ENCODE peak calls at places on chromosomes 12 and 14, in seven cellular contexts. P is OCI-LY7, B is endothelial cell, N is IMR-90, L is psoas muscle, I is lower lobe of right lung, C is HFF-Myc. X is an unnamed sample.

GRCh38 chr14:36655963-36656768 is 5.5 kb upstream of the PAX9 start:
- DNase-seq in P (peak; percentile 40), B (peak; percentile 75), N (no peak), L (no peak), I (no peak), C (no peak), X (peak; percentile 8)

GRCh38 chr14:75458305-75458704 is 30.5 kb downstream of the JDP2 start:
- DNase-seq in P (no peak), B (no peak), N (no peak), L (no peak), I (no peak), C (no peak), X (no peak)

GRCh38 chr12:53299101-53299453 is 418 bp upstream of the MYG1 start:
- DNase-seq in P (peak; percentile 24), B (no peak), N (peak; percentile 85), L (no peak), I (peak; percentile 62), C (no peak), X (peak; percentile 90)

GRCh38 chr14:104423224-104423681 is 156.3 kb upstream of the C14orf180 start:
- DNase-seq in P (no peak), B (no peak), N (no peak), L (no peak), I (no peak), C (no peak), X (no peak)

GRCh38 chr12:13905795-13906194 is 75.6 kb downstream of the GRIN2B start:
- DNase-seq in P (no peak), B (no peak), N (no peak), L (no peak), I (no peak), C (no peak), X (no peak)

GRCh38 chr14:64761441-64762043 is 57.3 kb downstream of the PLEKHG3 start:
- DNase-seq in P (no peak), B (no peak), N (peak; percentile 49), L (peak; percentile 44), I (peak; percentile 35), C (no peak), X (peak; percentile 20)

GRCh38 chr12:50014342-50014741 is 11.0 kb downstream of the RACGAP1 start:
- DNase-seq in P (no peak), B (no peak), N (no peak), L (no peak), I (no peak), C (no peak), X (no peak)

GRCh38 chr14:44803239-44803905 is 158.4 kb downstream of the KLHL28 start:
- DNase-seq in P (peak; percentile 45), B (no peak), N (peak; percentile 64), L (no peak), I (no peak), C (peak; percentile 22), X (peak; percentile 77)

GRCh38 chr12:13234045-13234641 is 37.6 kb downstream of the EMP1 start:
- DNase-seq in P (peak; percentile 31), B (peak; percentile 67), N (peak; percentile 70), L (no peak), I (no peak), C (peak; percentile 61), X (peak; percentile 81)

GRCh38 chr14:63896278-63896720 is 43.5 kb downstream of the SYNE2 start:
- DNase-seq in P (no peak), B (no peak), N (peak; percentile 71), L (no peak), I (no peak), C (no peak), X (peak; percentile 96)

GRCh38 chr12:67096533-67097318 is 172.4 kb upstream of the CAND1 start:
- DNase-seq in P (no peak), B (no peak), N (no peak), L (no peak), I (no peak), C (no peak), X (peak; percentile 11)

GRCh38 chr14:68655021-68655811 is 137.7 kb downstream of the ZFP36L1 start:
- DNase-seq in P (no peak), B (no peak), N (peak; percentile 56), L (no peak), I (no peak), C (no peak), X (no peak)

GRCh38 chr14:94485944-94486841 is 10.2 kb upstream of the SERPINA9 start:
- DNase-seq in P (peak; percentile 34), B (peak; percentile 84), N (peak; percentile 46), L (peak; percentile 71), I (peak; percentile 66), C (peak; percentile 10), X (peak; percentile 59)

GRCh38 chr12:116928504-116928903 is 17.8 kb downstream of the FBXW8 start:
- DNase-seq in P (no peak), B (no peak), N (no peak), L (no peak), I (no peak), C (no peak), X (no peak)

GRCh38 chr14:103001226-103001625 is 56.1 kb downstream of the CDC42BPB start:
- DNase-seq in P (no peak), B (no peak), N (no peak), L (peak; percentile 58), I (no peak), C (no peak), X (no peak)

GRCh38 chr14:59199205-59199604 is 10.7 kb downstream of the DAAM1 start:
- DNase-seq in P (no peak), B (no peak), N (no peak), L (no peak), I (no peak), C (no peak), X (peak; percentile 62)

GRCh38 chr12:128337456-128338160 is 70.6 kb downstream of the TMEM132C start:
- DNase-seq in P (no peak), B (no peak), N (no peak), L (no peak), I (no peak), C (no peak), X (no peak)

GRCh38 chr12:50615534-50616296 is 110.9 kb downstream of the DIP2B start:
- DNase-seq in P (no peak), B (no peak), N (peak; percentile 37), L (no peak), I (no peak), C (no peak), X (peak; percentile 81)

GRCh38 chr12:86104087-86104486 is 152.1 kb downstream of the MGAT4C start:
- DNase-seq in P (no peak), B (no peak), N (no peak), L (no peak), I (no peak), C (no peak), X (no peak)

GRCh38 chr14:99910337-99911268 is 117.4 kb downstream of the EML1 start:
- DNase-seq in P (no peak), B (no peak), N (peak; percentile 95), L (no peak), I (no peak), C (peak; percentile 56), X (peak; percentile 95)

GRCh38 chr14:54011001-54011400 is 54.4 kb upstream of the BMP4 start:
- DNase-seq in P (no peak), B (no peak), N (peak; percentile 7), L (no peak), I (no peak), C (peak; percentile 11), X (no peak)

GRCh38 chr12:77893918-77894317 is 63.2 kb downstream of the NAV3 start:
- DNase-seq in P (no peak), B (no peak), N (peak; percentile 2), L (no peak), I (no peak), C (peak; percentile 4), X (peak; percentile 61)

DNA sequence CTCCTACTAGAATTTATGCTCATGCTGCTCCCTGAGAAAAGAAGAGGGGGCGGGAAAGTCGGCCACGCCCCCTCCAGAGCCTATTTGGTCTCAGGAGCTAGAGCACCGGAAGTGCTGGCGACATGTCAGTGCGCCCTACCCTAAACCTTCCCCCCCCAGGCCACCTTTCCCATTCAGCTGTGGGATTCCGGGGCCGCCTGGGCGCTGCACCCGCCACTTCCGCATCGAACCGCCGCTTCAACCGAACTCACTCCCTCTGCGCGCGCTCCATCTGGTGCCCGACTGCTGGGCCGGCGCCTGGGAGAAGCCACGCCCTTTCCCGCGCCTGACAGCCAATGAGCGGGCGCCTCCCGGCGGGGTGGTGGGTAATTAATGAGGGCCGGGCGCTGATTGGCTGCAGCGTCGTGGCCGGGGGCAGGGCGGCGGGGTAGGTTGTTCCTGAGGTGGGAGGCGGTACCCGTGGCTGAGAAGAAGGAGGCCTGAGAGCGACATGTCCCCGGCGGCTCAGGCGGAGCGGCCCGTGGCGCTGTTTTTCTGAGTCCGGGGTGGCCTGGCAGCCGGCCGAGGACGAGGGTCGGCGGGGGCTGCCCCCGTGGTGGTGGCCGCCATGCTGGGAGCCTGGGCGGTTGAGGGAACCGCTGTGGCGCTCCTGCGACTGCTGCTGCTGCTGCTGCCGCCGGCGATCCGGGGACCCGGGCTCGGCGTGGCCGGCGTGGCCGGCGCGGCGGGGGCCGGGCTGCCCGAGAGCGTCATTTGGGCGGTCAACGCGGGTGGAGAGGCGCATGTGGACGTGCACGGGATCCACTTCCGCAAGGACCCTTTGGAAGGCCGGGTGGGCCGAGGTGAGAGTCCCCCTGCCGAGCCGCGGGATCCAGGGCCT is at the start of gene MLEC:
- DNase-seq in P (peak; percentile 99), B (peak; percentile 99), N (peak; percentile 93), L (peak; percentile 99), I (peak; percentile 98), C (peak; percentile 93), X (peak; percentile 97)
- TF ChIP-seq CTCF in P (peak; percentile 65), B (peak; percentile 14), N (peak; percentile 18), L (no peak), I (peak; percentile 15), C (no peak), X (no peak)

GRCh38 chr12:7078163-7078562 is 14.1 kb downstream of the C1R start:
- DNase-seq in P (no peak), B (no peak), N (no peak), L (no peak), I (no peak), C (no peak), X (no peak)
- TF ChIP-seq CTCF in P (peak; percentile 66), B (no peak), N (no peak), L (no peak), I (no peak), C (no peak), X (no peak)

DNA sequence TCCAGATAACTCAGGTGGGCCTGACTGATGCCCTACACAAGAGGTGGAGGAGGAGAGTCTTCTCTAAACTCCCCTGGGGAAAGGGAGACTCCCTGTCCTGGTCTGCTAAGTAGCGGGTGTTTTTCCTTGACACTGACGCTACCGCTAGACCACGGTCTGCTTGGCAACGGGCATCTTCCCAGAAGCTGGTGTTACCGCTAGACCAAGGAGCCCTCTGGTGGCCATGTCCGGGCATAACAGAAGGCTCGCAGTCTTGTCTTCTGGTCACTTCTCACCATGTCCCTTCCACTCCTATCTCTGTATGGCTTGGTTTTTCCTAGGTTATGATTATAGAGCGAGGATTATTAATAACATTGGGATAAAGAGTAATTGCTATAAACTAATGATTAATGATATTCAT is 965.5 kb downstream of the TMEM121 start:
- DNase-seq in P (peak; percentile 43), B (no peak), N (no peak), L (no peak), I (no peak), C (no peak), X (peak; percentile 2)
- TF ChIP-seq CTCF in P (peak; percentile 65), B (peak; percentile 17), N (no peak), L (no peak), I (peak; percentile 36), C (peak; percentile 34), X (peak; percentile 34)

DNA sequence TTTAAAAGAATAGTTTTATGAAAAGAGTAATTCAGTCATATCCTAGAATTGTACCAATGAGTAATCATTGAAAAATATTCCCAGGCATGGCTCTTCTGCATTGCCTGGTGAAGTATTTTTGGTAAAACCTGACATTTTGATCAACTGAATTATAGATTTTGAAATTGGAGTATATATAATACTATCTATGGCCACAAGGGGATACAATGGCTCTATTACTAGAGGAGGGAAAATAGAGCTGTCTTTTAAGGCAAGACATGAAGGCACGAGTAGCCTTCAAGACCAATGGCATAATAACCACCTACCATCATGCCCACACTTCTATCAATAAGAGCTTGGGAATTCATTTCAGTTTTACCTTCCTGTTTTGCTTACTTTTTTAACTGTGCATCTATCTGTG is 1241.4 kb upstream of the TMEM132C start:
- DNase-seq in P (no peak), B (no peak), N (no peak), L (no peak), I (no peak), C (no peak), X (peak; percentile 1)
- TF ChIP-seq CTCF in P (peak; percentile 26), B (no peak), N (no peak), L (no peak), I (no peak), C (no peak), X (no peak)